ENCODE peak calls at places on chromosomes 4 and X, in ten cellular contexts. K, D, S, P, C, J, E, H, X and O are unnamed samples. For H3K4me1, the result is how much of the 10 kb centered on the place peaks cover.

GRCh38 chr4:139875456-139875855 is 209.8 kb downstream of the MGST2 start:
- DNase-seq in K (no peak), S (no peak), H (peak), P (no peak), D (no peak), J (no peak), E (no peak), C (no peak), X (no peak), O (no peak)

GRCh38 chr4:177177446-177178160 is 132.1 kb upstream of the NEIL3 start:
- DNase-seq in S (no peak), H (no peak), P (no peak), X (no peak), D (no peak), C (no peak), J (no peak), E (no peak), K (no peak), O (no peak)

GRCh38 chrX:24241822-24242648 is 71.8 kb downstream of the SUPT20HL2 start:
- DNase-seq in P (peak), H (peak), D (peak), C (no peak), X (no peak), S (no peak), J (peak), E (peak), K (no peak), O (peak)

GRCh38 chrX:136781180-136781797 is 557 bp upstream of the ARHGEF6 start:
- DNase-seq in P (peak), C (peak), S (no peak), H (no peak), J (no peak), K (no peak), D (no peak), X (no peak), E (no peak), O (peak)

GRCh38 chr4:85747871-85748491 is 273.0 kb downstream of the ARHGAP24 start:
- DNase-seq in X (peak), K (no peak), H (peak), D (peak), P (peak), E (peak), S (no peak), J (peak), C (no peak), O (no peak)

GRCh38 chrX:4358577-4358976 is 645.1 kb upstream of the PRKX start:
- DNase-seq in S (no peak), C (no peak), X (no peak), J (no peak), D (no peak), K (no peak), E (no peak), H (no peak), P (no peak), O (no peak)

GRCh38 chr4:190020790-190021717 is 6.0 kb downstream of the FRG2 start:
- DNase-seq in D (peak), P (peak), E (peak), H (peak), C (peak), S (no peak), X (peak), K (peak), J (no peak), O (no peak)

GRCh38 chrX:40299502-40300118 is 201.9 kb upstream of the BCOR start:
- DNase-seq in C (no peak), X (no peak), H (no peak), J (no peak), S (no peak), K (no peak), E (no peak), D (no peak), P (no peak), O (no peak)

GRCh38 chr4:81116571-81116970 is 86.1 kb downstream of the BMP3 start:
- DNase-seq in X (peak), H (no peak), S (no peak), P (no peak), D (no peak), E (no peak), K (no peak), C (no peak), J (no peak), O (no peak)

GRCh38 chr4:6194458-6195195 is 5.7 kb downstream of the JAKMIP1 start:
- DNase-seq in P (no peak), K (peak), E (no peak), S (no peak), C (no peak), X (no peak), D (no peak), H (peak), J (no peak), O (no peak)

GRCh38 chr4:123361195-123361861 is 35.3 kb upstream of the SPRY1 start:
- DNase-seq in C (no peak), S (no peak), J (no peak), H (no peak), P (peak), E (no peak), X (peak), K (no peak), D (no peak), O (peak)

GRCh38 chr4:68430337-68430736 is 16.9 kb upstream of the TMPRSS11E start:
- DNase-seq in H (no peak), K (no peak), D (no peak), E (no peak), S (no peak), J (no peak), C (no peak), X (no peak), P (no peak), O (no peak)

GRCh38 chr4:68432320-68432719 is 14.9 kb upstream of the TMPRSS11E start:
- DNase-seq in E (no peak), D (no peak), H (no peak), K (no peak), S (no peak), P (no peak), C (no peak), X (no peak), J (no peak), O (no peak)

GRCh38 chr4:68434277-68434676 is 13.0 kb upstream of the TMPRSS11E start:
- DNase-seq in J (no peak), C (no peak), S (no peak), X (no peak), P (no peak), E (no peak), H (no peak), K (no peak), D (no peak), O (no peak)

GRCh38 chr4:68433582-68433981 is 13.7 kb upstream of the TMPRSS11E start:
- DNase-seq in S (no peak), X (peak), P (no peak), E (no peak), H (no peak), C (no peak), K (no peak), J (no peak), D (no peak), O (no peak)

GRCh38 chr4:68434836-68435235 is 12.4 kb upstream of the TMPRSS11E start:
- DNase-seq in P (no peak), X (no peak), H (no peak), D (no peak), E (no peak), J (no peak), K (no peak), S (no peak), C (no peak), O (no peak)
- H3K4me3 ChIP-seq in P (no peak), X (no peak), H (peak), D (no peak), E (no peak), J (no peak), K (no peak), S (no peak), C (no peak), O (no peak)

DNA sequence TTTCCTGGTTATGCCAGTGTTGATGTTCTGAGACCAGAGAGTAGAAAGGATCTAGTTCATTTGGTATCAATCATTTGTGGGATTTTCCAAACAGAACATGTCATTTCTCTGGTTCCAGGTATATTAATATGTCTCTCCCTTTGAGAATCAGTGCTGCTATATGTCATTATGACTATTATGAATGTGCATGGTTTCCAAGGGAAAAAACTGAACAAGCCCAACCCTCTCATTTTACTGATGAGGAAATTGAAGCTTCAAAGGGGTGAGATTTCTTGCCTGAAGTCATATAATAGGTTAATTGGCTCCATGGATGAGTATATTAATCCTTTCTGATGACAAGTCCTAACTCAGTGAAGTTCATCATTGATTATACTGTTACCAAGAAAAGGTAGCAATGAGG is 31.9 kb downstream of the RUFY3 start:
- DNase-seq in D (no peak), J (no peak), P (no peak), K (no peak), C (no peak), H (no peak), X (no peak), S (no peak), E (no peak), O (no peak)
- H3K4me1 ChIP-seq in D (under half), J (under half), P (under half), K (half or more), C (under half), H (under half), X (under half), S (under half), E (under half), O (under half)

GRCh38 chr4:104973708-104974107 is 173.0 kb upstream of the TET2 start:
- DNase-seq in C (no peak), J (no peak), H (no peak), E (no peak), P (no peak), X (no peak), K (no peak), D (no peak), S (no peak), O (no peak)
- H3K4me3 ChIP-seq in C (no peak), J (no peak), H (no peak), E (no peak), P (no peak), X (no peak), K (no peak), D (no peak), S (no peak), O (no peak)

DNA sequence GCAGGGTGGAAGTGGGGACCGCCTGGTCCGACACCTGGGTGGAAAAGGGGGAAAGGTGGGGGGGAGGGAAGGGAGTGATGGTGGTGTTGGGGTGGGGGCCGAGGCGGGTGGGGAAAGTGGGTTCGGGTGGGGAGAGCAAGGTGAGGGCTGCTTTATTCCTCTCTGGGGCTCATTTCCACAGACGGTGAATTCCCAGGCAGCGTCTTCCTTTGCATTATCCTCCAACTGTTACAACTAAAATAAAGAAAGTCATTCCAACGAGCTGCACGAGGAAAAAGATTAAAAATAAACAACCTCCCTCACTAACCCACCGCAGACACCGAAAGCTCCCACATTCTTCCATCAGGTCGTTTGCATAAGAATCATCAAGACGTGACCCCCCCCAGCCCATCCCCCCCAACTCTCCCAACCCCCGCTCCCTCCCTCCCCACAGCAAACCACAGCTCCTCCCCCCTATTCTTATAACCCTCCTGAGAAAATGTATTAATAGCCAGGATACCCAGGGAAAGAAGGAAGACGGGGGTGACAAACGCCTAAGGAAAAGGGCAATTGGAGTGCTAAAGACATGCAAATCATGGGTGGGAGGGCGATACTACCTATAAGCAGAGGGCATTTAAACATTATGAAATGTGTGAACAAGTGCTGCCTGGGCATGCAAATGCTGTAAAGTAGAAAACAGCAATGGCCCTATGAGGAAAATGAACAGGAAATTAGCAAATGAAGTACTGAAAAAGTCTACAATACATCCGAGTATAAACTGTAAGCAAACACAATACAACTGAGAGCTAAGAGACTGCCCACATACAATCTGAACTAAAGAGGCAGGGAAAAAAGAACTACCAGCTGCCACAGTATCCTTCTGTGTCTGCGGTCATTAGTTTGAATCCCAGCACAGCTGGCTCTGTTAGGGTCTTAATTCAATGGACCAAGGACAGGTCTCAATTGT is 2.6 kb downstream of the CXXC4 start:
- DNase-seq in S (no peak), D (peak), E (peak), H (peak), J (no peak), X (no peak), P (no peak), K (no peak), C (no peak), O (peak)
- H3K4me1 ChIP-seq in S (under half), D (under half), E (under half), H (under half), J (under half), X (under half), P (under half), K (under half), C (under half), O (under half)

DNA sequence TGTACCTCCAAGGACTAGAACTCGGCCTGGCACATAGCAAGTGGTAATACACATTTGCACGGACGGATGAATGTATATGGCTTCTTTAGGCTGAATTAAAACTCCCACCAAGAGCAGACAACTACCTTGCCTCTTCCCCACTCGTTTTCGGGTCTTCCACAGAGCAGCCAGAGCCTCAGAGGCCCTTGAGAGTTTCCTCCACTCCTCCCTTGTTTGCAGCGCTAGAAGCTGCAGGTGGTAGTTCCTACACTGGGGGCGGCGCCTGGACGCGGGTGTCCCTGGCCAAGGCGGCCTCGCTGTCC is 10.2 kb upstream of the INTU start:
- DNase-seq in P (no peak), S (no peak), C (no peak), D (no peak), H (no peak), E (peak), X (no peak), K (no peak), J (no peak), O (no peak)
- H3K4me3 ChIP-seq in P (peak), S (peak), C (peak), D (peak), H (peak), E (no peak), X (peak), K (peak), J (peak), O (peak)

DNA sequence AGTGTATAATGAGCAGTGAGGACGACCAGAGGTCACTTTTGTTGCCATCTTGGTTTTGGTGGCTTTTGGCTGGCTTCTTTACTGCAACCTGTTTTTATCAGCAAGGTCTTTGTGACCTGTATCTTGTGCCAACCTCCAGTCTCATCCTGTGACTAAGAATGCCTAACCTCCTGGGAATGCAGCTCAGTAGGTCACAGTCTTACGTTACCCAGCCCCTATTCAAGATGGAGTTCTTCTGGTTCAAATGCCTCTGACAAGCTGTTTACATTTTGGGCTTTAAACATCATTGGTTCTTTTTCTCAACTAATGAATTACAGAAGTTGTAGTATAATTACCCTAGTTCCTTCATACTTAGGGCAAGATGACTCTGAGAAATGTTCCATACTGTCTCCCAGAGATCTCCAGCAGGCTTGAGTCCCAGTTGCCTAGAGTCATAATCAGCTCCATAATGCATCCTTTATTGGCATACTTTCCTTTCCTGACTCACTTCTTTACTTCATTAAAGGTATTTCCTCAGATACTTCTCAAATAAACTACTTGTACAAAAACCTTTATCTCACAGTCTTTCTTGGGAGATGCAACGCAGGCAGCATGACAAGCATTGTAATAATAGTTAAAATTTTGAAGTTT is 136.5 kb downstream of the KDM6A start:
- DNase-seq in D (no peak), K (no peak), S (no peak), H (no peak), X (peak), C (no peak), P (peak), J (no peak), E (no peak), O (no peak)
- H3K4me1 ChIP-seq in D (under half), K (under half), S (under half), H (under half), X (under half), C (under half), P (under half), J (under half), E (under half), O (under half)